ENCODE peak calls at places on chromosome 15, in nine cellular contexts. V is ovary, H is body of pancreas, P is Peyer's patch, C is uterus, Z is esophagus muscularis mucosa, D is K562, T is transverse colon, S is adrenal gland. G is an unnamed sample.

GRCh38 chr15:30921781-30922371 is 18.2 kb downstream of the FAN1 start:
- DNase-seq in D (no peak), H (no peak), Z (no peak), P (no peak), C (no peak), S (no peak), T (no peak), V (no peak), G (no peak)

GRCh38 chr15:62928996-62929350 is 113.6 kb upstream of the TPM1 start:
- DNase-seq in S (no peak), C (no peak), H (no peak), D (no peak), T (no peak), Z (no peak), P (no peak), V (no peak), G (no peak)

GRCh38 chr15:70149667-70150404 is 52.1 kb upstream of the TLE3 start:
- DNase-seq in S (no peak), C (no peak), H (no peak), P (no peak), D (no peak), V (no peak), Z (no peak), T (no peak), G (no peak)

GRCh38 chr15:45088801-45089711 is 24.9 kb downstream of the DUOX2 start:
- DNase-seq in C (no peak), H (no peak), P (no peak), S (no peak), Z (no peak), D (no peak), T (no peak), V (no peak), G (no peak)

GRCh38 chr15:68303560-68304436 is 26.3 kb downstream of the FEM1B start:
- DNase-seq in C (peak), P (no peak), V (no peak), H (no peak), T (no peak), D (no peak), Z (peak), S (peak), G (no peak)

GRCh38 chr15:54660356-54660755 is 536.4 kb downstream of the RSL24D1 start:
- DNase-seq in C (no peak), P (no peak), V (no peak), H (no peak), D (no peak), T (no peak), S (no peak), Z (no peak), G (no peak)

GRCh38 chr15:74370471-74370870 is 3.0 kb upstream of the CYP11A1 start:
- DNase-seq in S (no peak), T (no peak), P (no peak), C (no peak), Z (no peak), V (no peak), H (no peak), D (no peak), G (no peak)

GRCh38 chr15:79105141-79105540 is 14.6 kb upstream of the RASGRF1 start:
- DNase-seq in S (peak), Z (peak), D (no peak), H (no peak), P (no peak), C (no peak), V (no peak), T (no peak), G (no peak)

GRCh38 chr15:23648920-23649515 is 1.4 kb upstream of the MAGEL2 start:
- DNase-seq in Z (no peak), H (peak), C (peak), S (peak), P (no peak), D (peak), V (peak), T (peak), G (peak)

GRCh38 chr15:98728811-98729160 is 80.4 kb downstream of the IGF1R start:
- DNase-seq in D (no peak), P (no peak), T (no peak), H (no peak), V (no peak), C (no peak), S (no peak), Z (no peak), G (no peak)

GRCh38 chr15:50190723-50191122 is 8.7 kb downstream of the SLC27A2 start:
- DNase-seq in C (no peak), D (no peak), P (no peak), V (no peak), Z (no peak), S (no peak), H (no peak), T (no peak), G (no peak)

GRCh38 chr15:62796296-62796695 is 246.3 kb upstream of the TPM1 start:
- DNase-seq in Z (no peak), P (no peak), D (no peak), H (no peak), S (no peak), V (no peak), C (no peak), T (no peak), G (no peak)

GRCh38 chr15:68112711-68113110 is 58.6 kb downstream of the PIAS1 start:
- DNase-seq in T (no peak), V (no peak), C (no peak), S (no peak), D (no peak), H (no peak), Z (no peak), P (no peak), G (no peak)

GRCh38 chr15:25811481-25811906 is 51.6 kb downstream of the ATP10A start:
- DNase-seq in V (no peak), T (no peak), C (no peak), D (no peak), Z (no peak), H (no peak), P (no peak), S (no peak), G (no peak)

GRCh38 chr15:70935631-70936030 is 43.0 kb downstream of the LRRC49 start:
- DNase-seq in T (no peak), S (no peak), P (no peak), V (no peak), D (no peak), H (no peak), C (no peak), Z (no peak), G (no peak)

GRCh38 chr15:68022061-68022460 is 32.1 kb upstream of the PIAS1 start:
- DNase-seq in S (peak), H (no peak), C (peak), V (no peak), P (no peak), D (no peak), Z (no peak), T (peak), G (no peak)

GRCh38 chr15:50260969-50261496 is 4.5 kb downstream of the HDC start:
- DNase-seq in C (no peak), S (no peak), Z (peak), T (no peak), H (no peak), D (peak), P (no peak), V (no peak), G (peak)

GRCh38 chr15:61441901-61442300 is 212.8 kb upstream of the RORA start:
- DNase-seq in Z (no peak), C (no peak), V (no peak), P (no peak), T (no peak), S (no peak), D (no peak), H (no peak), G (no peak)

GRCh38 chr15:66848666-66849392 is 146.8 kb downstream of the SMAD6 start:
- DNase-seq in S (peak), C (no peak), V (peak), H (no peak), T (peak), Z (peak), P (no peak), D (no peak), G (no peak)

GRCh38 chr15:68843425-68844311 is 23.0 kb upstream of the ANP32A start:
- DNase-seq in S (no peak), Z (no peak), T (peak), P (no peak), H (peak), D (no peak), C (no peak), V (no peak), G (peak)

GRCh38 chr15:99651023-99651807 is 82.0 kb downstream of the LYSMD4 start:
- DNase-seq in D (no peak), S (no peak), P (no peak), T (no peak), C (no peak), V (no peak), H (no peak), Z (no peak), G (no peak)

GRCh38 chr15:60383008-60383694 is 14.6 kb downstream of the ANXA2 start:
- DNase-seq in S (no peak), C (no peak), Z (no peak), V (no peak), T (no peak), H (no peak), P (no peak), D (no peak), G (no peak)
- TF ChIP-seq POLR2A in S (no peak), C (no peak), Z (no peak), V (no peak), T (no peak), H (no peak), P (no peak), D (no peak), G (no peak)

GRCh38 chr15:57570340-57570739 is 21.4 kb upstream of the MYZAP start:
- DNase-seq in C (no peak), D (no peak), T (no peak), V (no peak), S (no peak), P (no peak), Z (no peak), H (no peak), G (no peak)

GRCh38 chr15:57573151-57573550 is 18.6 kb upstream of the MYZAP start:
- DNase-seq in T (no peak), S (no peak), C (no peak), Z (no peak), P (no peak), H (no peak), V (no peak), D (no peak), G (no peak)

GRCh38 chr15:57570994-57571393 is 20.7 kb upstream of the MYZAP start:
- DNase-seq in H (no peak), C (no peak), D (no peak), V (no peak), T (no peak), P (no peak), S (no peak), Z (no peak), G (no peak)

GRCh38 chr15:57572463-57572862 is 19.2 kb upstream of the MYZAP start:
- DNase-seq in P (no peak), T (no peak), V (no peak), H (no peak), Z (no peak), D (no peak), S (no peak), C (no peak), G (no peak)

DNA sequence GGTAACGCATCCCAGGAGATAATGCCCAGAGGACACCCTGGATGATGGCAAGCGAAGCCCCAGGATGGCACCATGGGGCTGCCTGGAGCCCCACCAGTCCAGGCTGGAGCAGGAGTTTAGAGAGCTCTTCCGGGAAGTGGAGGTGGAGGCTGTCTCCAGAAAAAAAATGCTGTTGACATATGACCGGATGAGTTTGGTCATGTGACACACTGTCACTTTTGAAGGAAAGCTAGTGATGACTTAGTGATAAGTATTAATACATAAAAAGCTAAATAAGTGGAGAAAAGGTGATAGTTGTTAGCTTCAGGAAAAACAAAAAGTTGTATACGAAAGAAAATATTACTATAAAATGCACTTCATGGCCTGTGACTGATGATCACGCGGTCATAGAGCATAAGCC is 20.0 kb upstream of the MYZAP start:
- DNase-seq in Z (no peak), P (no peak), D (no peak), S (no peak), T (no peak), V (no peak), C (no peak), H (no peak), G (no peak)
- TF ChIP-seq POLR2A in Z (no peak), P (no peak), D (no peak), S (no peak), T (no peak), V (no peak), C (no peak), H (no peak), G (no peak)

GRCh38 chr15:40763801-40764765 is at the start of gene GCHFR:
- DNase-seq in P (peak), V (peak), S (peak), C (peak), H (peak), Z (no peak), D (peak), T (peak), G (peak)
- TF ChIP-seq POLR2A in P (peak), V (peak), S (no peak), C (peak), H (peak), Z (no peak), D (peak), T (peak), G (peak)

GRCh38 chr15:90058308-90058707 is 44.0 kb downstream of the IDH2 start:
- DNase-seq in Z (no peak), P (peak), V (no peak), S (no peak), T (no peak), D (no peak), H (no peak), C (no peak), G (no peak)

GRCh38 chr15:90060797-90061196 is 41.5 kb downstream of the IDH2 start:
- DNase-seq in H (peak), S (no peak), Z (no peak), T (no peak), P (no peak), D (no peak), V (no peak), C (no peak), G (no peak)

GRCh38 chr15:90062023-90062728 is 40.1 kb downstream of the IDH2 start:
- DNase-seq in T (peak), C (peak), P (peak), V (peak), H (peak), Z (no peak), D (peak), S (no peak), G (peak)

GRCh38 chr15:90062729-90063684 is 39.3 kb downstream of the IDH2 start:
- DNase-seq in P (no peak), D (no peak), H (peak), S (no peak), C (no peak), T (no peak), V (no peak), Z (no peak), G (no peak)

GRCh38 chr15:90059208-90059985 is 42.9 kb downstream of the IDH2 start:
- DNase-seq in D (peak), Z (no peak), S (peak), P (peak), T (peak), V (no peak), H (peak), C (no peak), G (peak)
- TF ChIP-seq POLR2A in D (no peak), Z (no peak), S (no peak), P (peak), T (peak), V (no peak), H (no peak), C (no peak), G (no peak)

GRCh38 chr15:42157981-42158765 is 1.7 kb upstream of the PLA2G4F start:
- DNase-seq in D (peak), H (no peak), P (no peak), V (no peak), C (peak), S (peak), T (no peak), Z (no peak), G (no peak)
- TF ChIP-seq POLR2A in D (no peak), H (no peak), P (no peak), V (no peak), C (no peak), S (no peak), T (no peak), Z (no peak), G (peak)

DNA sequence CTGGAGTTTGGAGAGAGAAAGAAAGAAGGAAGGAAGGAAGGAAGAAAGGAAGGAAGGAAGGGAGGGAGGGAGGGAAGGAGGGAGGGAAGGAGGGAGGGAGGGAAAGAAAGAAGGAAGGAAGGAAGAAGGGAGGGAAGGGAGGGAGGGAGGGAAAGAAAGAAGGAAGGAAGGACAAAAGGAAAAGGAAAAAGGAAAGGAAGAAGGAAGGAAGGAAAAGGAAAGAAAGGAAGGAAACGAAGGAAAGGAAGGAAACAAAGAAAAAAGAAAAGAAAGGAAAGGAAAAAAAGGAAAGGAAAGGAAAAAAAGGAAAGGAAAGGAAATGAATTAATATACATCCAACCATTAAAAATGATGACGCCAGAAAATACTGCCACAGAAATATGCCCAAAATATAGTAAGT is 18.7 kb upstream of the OR4F6 start:
- DNase-seq in P (no peak), H (no peak), C (no peak), D (no peak), V (no peak), S (no peak), T (no peak), Z (no peak), G (no peak)
- TF ChIP-seq POLR2A in P (no peak), H (no peak), C (no peak), D (no peak), V (no peak), S (no peak), T (no peak), Z (no peak), G (no peak)

GRCh38 chr15:84914351-84914750 is 29.9 kb downstream of the SLC28A1 start:
- DNase-seq in V (no peak), Z (no peak), P (no peak), H (peak), T (no peak), C (no peak), S (no peak), D (no peak), G (no peak)

GRCh38 chr15:84919268-84919667 is 34.8 kb downstream of the SLC28A1 start:
- DNase-seq in T (no peak), V (no peak), P (no peak), S (no peak), Z (no peak), H (no peak), C (no peak), D (no peak), G (no peak)

GRCh38 chr15:84917452-84917851 is 33.0 kb downstream of the SLC28A1 start:
- DNase-seq in T (no peak), D (no peak), H (no peak), Z (no peak), S (no peak), P (no peak), C (no peak), V (no peak), G (no peak)

GRCh38 chr15:84911879-84912660 is 27.6 kb downstream of the SLC28A1 start:
- DNase-seq in Z (peak), S (peak), C (peak), T (peak), P (peak), V (peak), D (peak), H (peak), G (no peak)

GRCh38 chr15:84915011-84915958 is 30.8 kb downstream of the SLC28A1 start:
- DNase-seq in D (peak), Z (no peak), H (peak), V (peak), T (peak), P (no peak), C (peak), S (peak), G (no peak)
- TF ChIP-seq POLR2A in D (no peak), Z (no peak), H (peak), V (no peak), T (no peak), P (no peak), C (peak), S (no peak), G (no peak)

GRCh38 chr15:86077070-86077469 is 2.6 kb upstream of the AGBL1 start:
- DNase-seq in H (no peak), P (no peak), V (no peak), Z (peak), C (no peak), T (no peak), D (no peak), S (no peak), G (no peak)

GRCh38 chr15:86076468-86076867 is 3.2 kb upstream of the AGBL1 start:
- DNase-seq in T (no peak), Z (peak), C (no peak), S (no peak), V (no peak), D (no peak), P (no peak), H (no peak), G (no peak)

GRCh38 chr15:86082619-86083377 is 3.1 kb downstream of the AGBL1 start:
- DNase-seq in P (no peak), D (no peak), T (no peak), H (no peak), Z (peak), V (no peak), S (no peak), C (no peak), G (no peak)

GRCh38 chr15:86080302-86080701 is 631 bp downstream of the AGBL1 start:
- DNase-seq in D (no peak), T (no peak), Z (peak), V (no peak), H (no peak), C (no peak), S (no peak), P (no peak), G (no peak)

GRCh38 chr15:86079491-86080266 is at the start of gene AGBL1:
- DNase-seq in C (no peak), D (no peak), P (no peak), Z (peak), H (no peak), S (no peak), V (no peak), T (no peak), G (no peak)
- TF ChIP-seq POLR2A in C (no peak), D (no peak), P (no peak), Z (no peak), H (no peak), S (no peak), V (no peak), T (no peak), G (no peak)

G was measured in erythroblast.